ENCODE peak calls at places on chromosomes 11 and 22, in eight cellular contexts. Z, G, H, U, S, B, Q and M are unnamed samples.

GRCh38 chr11:31240340-31240904 is 129.1 kb downstream of the DCDC1 start:
- DNase-seq in Z (peak), B (peak), U (peak), Q (peak), H (peak), G (no peak), S (no peak), M (no peak)

GRCh38 chr11:88683024-88683423 is 345.5 kb upstream of the CTSC start:
- DNase-seq in B (no peak), H (no peak), Z (no peak), U (peak), Q (no peak), G (no peak), S (no peak), M (no peak)

GRCh38 chr22:29072193-29072978 is 449 bp upstream of the KREMEN1 start:
- DNase-seq in G (peak), S (peak), U (peak), H (peak), B (peak), Z (peak), Q (peak), M (no peak)

GRCh38 chr11:47099213-47099917 is 77.3 kb downstream of the ARFGAP2 start:
- DNase-seq in B (no peak), Z (peak), G (no peak), H (no peak), Q (no peak), U (peak), S (no peak), M (no peak)

GRCh38 chr22:40042312-40042711 is 47.6 kb downstream of the FAM83F start:
- DNase-seq in Z (no peak), Q (no peak), G (no peak), S (no peak), H (no peak), U (no peak), B (no peak), M (no peak)

GRCh38 chr22:50016988-50017700 is 4.6 kb upstream of the IL17REL start:
- DNase-seq in S (no peak), H (peak), G (no peak), B (no peak), U (no peak), Z (no peak), Q (no peak), M (no peak)

GRCh38 chr11:124676386-124676785 is 2.7 kb downstream of the SPA17 start:
- DNase-seq in S (peak), B (no peak), H (no peak), Q (no peak), U (no peak), G (no peak), Z (peak), M (no peak)

GRCh38 chr11:3747704-3748103 is 49.6 kb downstream of the NUP98 start:
- DNase-seq in H (no peak), U (no peak), S (no peak), G (no peak), B (no peak), Z (peak), Q (peak), M (no peak)

GRCh38 chr11:117011541-117011908 is 86.7 kb downstream of the SIK3 start:
- DNase-seq in G (no peak), Q (no peak), B (no peak), H (no peak), S (no peak), U (no peak), Z (no peak), M (no peak)

GRCh38 chr11:23574149-23574548 is 713.9 kb upstream of the CCDC179 start:
- DNase-seq in Z (no peak), S (no peak), G (no peak), B (no peak), Q (no peak), U (no peak), H (no peak), M (no peak)

GRCh38 chr11:34730544-34731295 is 109.8 kb downstream of the EHF start:
- DNase-seq in Q (no peak), H (no peak), Z (no peak), G (no peak), B (no peak), U (no peak), S (no peak), M (no peak)

GRCh38 chr11:832529-833113 is at the start of gene CD151:
- DNase-seq in Q (no peak), S (no peak), H (peak), Z (peak), B (no peak), G (no peak), U (peak), M (no peak)

GRCh38 chr11:113159967-113160621 is 154.3 kb upstream of the TTC12 start:
- DNase-seq in B (no peak), U (peak), G (no peak), S (no peak), Z (no peak), Q (no peak), H (no peak), M (no peak)